ENCODE peak calls at places on chromosomes 11 and 22, in six cellular contexts. Y is K562, N is GM12891, L is HCT116, S is GM23338, X is endothelial cell of umbilical vein. E is an unnamed sample.

GRCh38 chr11:103800406-103801114 is 235.9 kb upstream of the DDI1 start:
- DNase-seq in N (no peak), X (peak), Y (no peak), L (no peak), S (peak), E (no peak)

GRCh38 chr11:117949062-117949461 is 19.9 kb upstream of the TMPRSS13 start:
- DNase-seq in S (no peak), L (no peak), Y (no peak), X (no peak), N (no peak), E (no peak)

GRCh38 chr11:8683115-8683807 is 669 bp downstream of the RPL27A start:
- DNase-seq in N (no peak), Y (no peak), X (no peak), L (no peak), S (no peak), E (no peak)

GRCh38 chr11:38266691-38267090 is 1668.7 kb upstream of the RAG2 start:
- DNase-seq in S (no peak), Y (no peak), X (no peak), L (no peak), N (no peak), E (no peak)

GRCh38 chr22:28051787-28052356 is 132.8 kb upstream of the PITPNB start:
- DNase-seq in Y (peak), X (peak), L (peak), N (no peak), S (peak), E (no peak)

GRCh38 chr11:128902515-128903066 is 11.4 kb downstream of the KCNJ5 start:
- DNase-seq in L (no peak), Y (no peak), N (no peak), S (peak), X (no peak), E (no peak)

GRCh38 chr11:76233196-76233921 is 27.1 kb upstream of the WNT11 start:
- DNase-seq in N (no peak), L (no peak), S (no peak), X (no peak), Y (no peak), E (no peak)

GRCh38 chr22:36102995-36103394 is 57.6 kb downstream of the APOL3 start:
- DNase-seq in Y (no peak), S (no peak), X (no peak), L (no peak), N (no peak), E (no peak)

GRCh38 chr11:85705805-85706204 is 19.8 kb upstream of the CCDC89 start:
- DNase-seq in Y (no peak), N (no peak), X (no peak), S (no peak), L (no peak), E (no peak)

GRCh38 chr22:30217698-30218565 is 28.6 kb downstream of the LIF start:
- DNase-seq in N (no peak), Y (no peak), X (no peak), S (no peak), L (no peak), E (no peak)

GRCh38 chr11:68472778-68473177 is 12.2 kb downstream of the PPP6R3 start:
- DNase-seq in Y (no peak), X (no peak), L (no peak), N (no peak), S (no peak), E (no peak)

GRCh38 chr22:35637943-35638342 is 10.3 kb upstream of the APOL6 start:
- DNase-seq in S (no peak), Y (no peak), X (no peak), L (no peak), N (no peak), E (no peak)

GRCh38 chr22:35349368-35349703 is 31.6 kb upstream of the HMOX1 start:
- DNase-seq in X (no peak), Y (no peak), S (no peak), N (no peak), L (no peak), E (no peak)

GRCh38 chr11:36411202-36411640 is 98.9 kb downstream of the TRAF6 start:
- DNase-seq in S (no peak), X (peak), N (no peak), L (no peak), Y (peak), E (no peak)

GRCh38 chr22:33302049-33302545 is 243.9 kb upstream of the SYN3 start:
- DNase-seq in S (peak), L (peak), Y (peak), N (peak), X (peak), E (peak)

GRCh38 chr22:28410050-28410816 is 269.4 kb downstream of the TTC28 start:
- DNase-seq in X (peak), L (no peak), S (peak), Y (peak), N (no peak), E (no peak)

GRCh38 chr22:36775589-36775965 is 342 bp downstream of the IFT27 start:
- DNase-seq in S (peak), Y (no peak), X (peak), L (no peak), N (peak), E (no peak)

GRCh38 chr11:123211981-123212380 is 16.9 kb upstream of the CLMP start:
- DNase-seq in Y (no peak), L (no peak), X (no peak), S (peak), N (no peak), E (no peak)

GRCh38 chr11:123211134-123211879 is 16.3 kb upstream of the CLMP start:
- DNase-seq in Y (no peak), S (no peak), X (no peak), L (no peak), N (no peak), E (no peak)

GRCh38 chr11:123212406-123212805 is 17.4 kb upstream of the CLMP start:
- DNase-seq in X (no peak), Y (no peak), S (no peak), N (no peak), L (no peak), E (no peak)

GRCh38 chr11:123214396-123214795 is 19.3 kb upstream of the CLMP start:
- DNase-seq in L (no peak), S (no peak), N (no peak), Y (no peak), X (no peak), E (no peak)

GRCh38 chr11:123213307-123213708 is 18.3 kb upstream of the CLMP start:
- DNase-seq in S (no peak), N (no peak), L (no peak), X (no peak), Y (no peak), E (no peak)
- TF ChIP-seq POLR2AphosphoS5 in S (no peak), N (no peak), L (no peak), X (no peak), Y (no peak), E (no peak)

DNA sequence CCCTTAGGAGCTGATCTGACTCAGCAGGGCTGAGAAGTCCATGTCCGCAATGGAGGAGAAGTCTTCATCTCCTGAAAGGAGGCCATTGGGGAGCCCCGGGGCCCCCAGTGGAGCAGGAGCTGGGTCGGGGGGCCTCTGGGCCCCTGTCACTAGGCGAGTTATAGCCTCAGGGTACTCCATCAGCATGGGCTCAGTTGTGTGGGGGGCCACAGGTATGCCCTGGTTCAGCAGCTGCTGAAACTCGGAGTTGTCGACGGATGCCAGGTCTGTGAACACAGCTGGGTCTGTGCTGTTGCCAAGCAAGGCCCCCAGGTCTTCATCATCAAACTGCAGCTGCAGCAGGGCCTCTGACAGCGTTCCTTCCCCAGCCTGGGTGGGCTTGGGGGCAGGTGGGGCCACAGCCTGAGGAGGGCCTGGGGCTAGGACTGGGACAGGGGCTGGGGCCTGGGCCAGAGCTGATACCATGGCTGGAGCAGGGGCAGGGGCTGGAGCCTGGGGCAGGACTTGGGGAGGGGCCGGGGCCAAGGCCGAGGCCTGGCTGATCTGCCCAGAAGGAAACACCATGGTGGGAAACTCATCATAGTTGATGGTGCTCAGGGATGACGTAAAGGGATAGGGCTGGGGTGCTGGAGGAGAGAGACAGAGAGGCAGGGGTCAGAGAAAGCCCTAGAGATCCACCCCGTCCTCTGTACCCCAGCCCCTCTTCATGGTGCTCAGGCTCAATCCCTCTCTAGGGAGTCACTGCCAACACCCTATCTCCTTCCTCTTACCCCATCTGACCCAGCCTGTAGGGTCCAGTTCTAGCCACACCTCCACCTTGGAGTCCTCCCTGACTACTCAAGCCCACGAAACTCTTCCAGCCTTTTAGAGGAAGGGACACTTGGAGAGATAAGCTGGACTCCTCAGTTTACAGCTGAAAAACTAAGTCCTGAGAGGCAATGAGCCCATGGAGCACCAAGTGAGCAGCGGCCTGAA is 8.1 kb downstream of the RELA start:
- DNase-seq in L (no peak), Y (no peak), N (no peak), X (no peak), S (no peak), E (peak)
- TF ChIP-seq POLR2AphosphoS5 in L (no peak), Y (no peak), N (no peak), X (peak), S (no peak), E (peak)

DNA sequence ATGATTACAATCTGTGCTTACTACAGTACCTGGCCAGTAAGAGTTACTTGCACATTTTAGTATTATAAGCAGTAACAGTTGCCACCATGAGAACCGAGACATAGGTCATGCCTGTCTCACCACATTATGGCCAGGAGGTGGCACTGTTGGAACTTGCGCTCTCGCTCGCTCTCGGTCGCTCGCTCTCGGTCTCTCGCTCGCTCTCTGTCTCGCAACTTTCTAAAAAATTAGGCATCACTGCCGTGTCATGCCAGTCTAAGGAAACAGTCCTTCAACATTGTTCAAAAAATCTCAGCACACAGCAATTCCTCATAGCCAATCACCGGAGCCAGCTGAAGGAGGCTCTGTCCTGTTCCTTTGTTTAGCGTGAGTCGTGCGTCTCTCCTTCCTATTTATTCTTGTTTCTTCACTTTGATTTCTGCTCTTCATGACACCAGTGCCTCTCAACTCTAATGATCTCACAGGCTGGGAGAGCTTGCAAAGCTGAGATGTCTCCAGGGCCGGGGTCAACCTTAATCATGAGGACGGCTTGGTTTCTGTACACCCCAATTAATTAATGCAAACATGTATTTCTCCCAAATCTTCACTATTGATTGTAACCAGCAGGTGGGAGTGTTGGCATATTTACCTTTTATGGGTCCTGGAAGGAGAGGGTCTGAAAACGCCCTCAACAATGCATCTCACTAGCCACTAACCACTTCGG is 6.3 kb upstream of the ADAMTS8 start:
- DNase-seq in X (peak), L (peak), N (no peak), S (peak), Y (peak), E (no peak)
- TF ChIP-seq POLR2AphosphoS5 in X (no peak), L (no peak), N (no peak), S (no peak), Y (no peak), E (no peak)

DNA sequence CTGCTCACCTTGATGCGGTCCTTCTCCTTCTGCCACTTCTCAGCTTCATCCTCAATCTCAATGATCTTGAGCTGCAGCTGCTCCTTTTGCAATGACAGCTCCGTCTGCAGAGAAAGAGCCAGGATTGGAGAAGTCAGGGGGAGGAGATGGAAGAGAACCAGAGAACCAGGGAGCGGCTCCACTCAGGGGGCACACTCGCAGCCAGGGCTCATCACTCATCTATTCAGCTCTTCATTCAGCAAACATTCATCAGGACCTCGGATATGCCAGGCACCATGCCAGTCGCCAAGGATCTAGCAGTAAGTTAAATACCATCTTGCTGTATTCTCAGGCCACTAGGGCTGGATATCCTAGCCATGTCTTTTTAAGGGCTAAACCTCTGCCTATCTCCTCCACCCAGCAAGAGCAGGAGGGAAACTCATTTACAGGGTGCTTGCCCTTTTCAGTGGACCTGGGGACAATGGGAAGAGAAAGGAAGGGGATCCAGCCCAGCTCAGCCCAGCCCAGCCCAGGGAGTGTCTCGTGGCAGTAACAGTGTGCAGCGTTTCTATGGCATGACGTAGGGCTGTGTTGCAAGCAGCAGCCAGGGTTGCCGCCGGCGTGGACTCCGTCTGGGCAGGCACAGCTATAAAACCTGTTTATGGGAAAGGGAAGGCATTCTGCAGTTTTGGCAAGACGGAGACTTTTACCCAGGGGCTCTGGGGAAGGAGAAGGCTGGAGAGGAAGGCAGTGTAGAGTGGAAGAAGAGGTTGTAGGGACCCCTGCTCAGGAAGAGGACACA is 9.3 kb downstream of the TRIM29 start:
- DNase-seq in X (no peak), L (no peak), N (no peak), S (no peak), Y (no peak), E (no peak)
- TF ChIP-seq POLR2AphosphoS5 in X (no peak), L (no peak), N (no peak), S (no peak), Y (no peak), E (no peak)

E was measured in GM12892.